ENCODE peak calls at places on chromosomes 4 and X, in ten cellular contexts. X, V, J, L, D, R, S, Y, N and H are unnamed samples.

GRCh38 chr4:2712261-2712842 is 43.8 kb downstream of the TNIP2 start:
- DNase-seq in R (no peak), V (no peak), N (no peak), S (no peak), D (no peak), L (peak), Y (peak), X (no peak), J (no peak), H (no peak)

GRCh38 chr4:185966549-185966948 is 102.4 kb upstream of the TLR3 start:
- DNase-seq in Y (no peak), R (no peak), N (no peak), X (no peak), V (no peak), L (no peak), S (no peak), J (no peak), D (no peak), H (no peak)

GRCh38 chr4:74451214-74451661 is 6.3 kb downstream of the AREG start:
- DNase-seq in D (no peak), L (no peak), J (no peak), R (no peak), V (no peak), Y (peak), X (no peak), S (no peak), N (peak), H (no peak)

GRCh38 chr4:17164656-17165055 is 266.2 kb upstream of the LDB2 start:
- DNase-seq in N (no peak), L (no peak), S (no peak), R (no peak), J (no peak), D (no peak), V (no peak), Y (peak), X (no peak), H (no peak)

GRCh38 chrX:48957477-48957826 is at the start of gene OTUD5:
- DNase-seq in X (peak), Y (no peak), D (no peak), N (no peak), V (peak), J (peak), S (peak), L (peak), R (peak), H (peak)

GRCh38 chr4:646460-646859 is 21.1 kb downstream of the PDE6B start:
- DNase-seq in L (peak), Y (no peak), V (no peak), R (no peak), J (no peak), D (no peak), S (no peak), X (no peak), N (no peak), H (no peak)

GRCh38 chrX:75623535-75623934 is 100.7 kb upstream of the ZDHHC15 start:
- DNase-seq in N (no peak), X (peak), V (no peak), J (no peak), D (no peak), Y (no peak), L (no peak), S (no peak), R (peak), H (no peak)

GRCh38 chr4:184447664-184448063 is 26.7 kb downstream of the IRF2 start:
- DNase-seq in X (no peak), L (no peak), D (peak), V (no peak), Y (no peak), J (no peak), S (no peak), N (no peak), R (no peak), H (no peak)

GRCh38 chrX:149825424-149825823 is 43.7 kb downstream of the MAGEA9 start:
- DNase-seq in Y (no peak), J (no peak), L (no peak), R (no peak), V (no peak), N (no peak), X (peak), D (no peak), S (peak), H (no peak)

DNA sequence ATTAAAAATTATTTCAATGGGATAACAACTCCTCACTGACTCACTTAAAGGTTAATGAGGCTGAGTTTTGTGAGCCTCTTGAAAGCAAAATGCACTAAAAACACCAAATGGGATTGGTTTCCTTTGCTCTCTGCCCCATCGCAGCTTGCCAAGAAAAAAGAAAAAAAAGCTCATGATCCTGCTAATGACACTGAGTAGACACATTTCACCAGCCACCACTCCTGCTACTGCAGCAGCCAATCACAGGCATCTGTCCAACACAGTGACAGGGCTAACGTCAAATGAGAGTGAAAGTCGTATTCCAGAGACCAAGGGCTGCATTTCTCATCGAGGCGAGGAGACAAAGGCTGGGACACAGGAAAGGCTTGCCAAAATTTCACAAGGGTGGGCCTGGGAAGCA is 5.2 kb downstream of the APBB2 start:
- DNase-seq in R (peak), V (no peak), L (no peak), J (no peak), S (no peak), N (no peak), Y (no peak), D (no peak), X (no peak), H (no peak)
- H3K27ac ChIP-seq in R (no peak), V (peak), L (no peak), J (no peak), S (no peak), N (peak), Y (no peak), D (peak), X (no peak), H (no peak)

DNA sequence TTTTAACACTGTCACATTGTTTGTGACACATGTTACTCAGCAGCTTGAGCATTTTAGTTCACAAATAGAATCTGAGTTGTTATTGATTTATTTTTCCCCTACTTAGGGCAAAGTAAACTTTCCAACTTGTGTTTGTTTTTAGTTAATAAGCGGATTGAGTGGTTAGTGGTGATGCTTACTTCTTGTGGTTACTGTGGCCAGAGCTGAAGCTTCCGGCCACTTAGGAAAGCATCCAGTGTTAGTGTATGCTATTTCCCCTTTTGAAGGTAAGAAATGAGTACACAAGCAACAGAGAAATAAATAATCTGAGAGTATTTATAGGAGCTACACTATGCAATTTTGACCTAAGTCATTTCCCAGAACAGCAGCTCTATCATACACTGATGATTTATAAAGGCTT is 2464.5 kb downstream of the PCDH7 start:
- DNase-seq in L (no peak), D (no peak), S (no peak), X (no peak), Y (peak), R (no peak), V (no peak), J (no peak), N (no peak), H (no peak)
- H3K27ac ChIP-seq in L (no peak), D (no peak), S (no peak), X (no peak), Y (no peak), R (no peak), V (no peak), J (no peak), N (no peak), H (no peak)

DNA sequence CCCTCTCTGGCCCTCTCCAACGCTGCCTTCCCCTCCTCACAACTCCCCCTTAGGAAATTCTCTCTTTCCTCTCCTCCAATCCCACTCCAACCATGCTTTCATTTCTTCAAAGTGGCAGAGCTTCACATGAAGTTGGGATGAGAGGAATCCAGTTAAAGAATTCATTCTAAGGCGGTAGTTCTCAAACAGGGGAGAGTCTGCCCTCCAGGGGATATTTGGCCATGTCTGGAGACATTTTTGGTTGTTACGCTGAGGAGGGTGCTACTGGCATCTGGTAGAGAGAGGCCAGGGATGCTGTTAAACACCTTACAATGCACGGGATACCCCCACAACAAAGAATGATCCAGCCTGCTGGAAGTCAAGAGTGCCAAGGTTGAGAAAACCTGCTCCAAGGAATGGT is 40.5 kb upstream of the PHKA2 start:
- DNase-seq in J (no peak), V (no peak), R (no peak), X (no peak), N (no peak), Y (no peak), S (no peak), L (no peak), D (no peak), H (no peak)
- H3K27ac ChIP-seq in J (no peak), V (no peak), R (no peak), X (no peak), N (no peak), Y (no peak), S (no peak), L (no peak), D (no peak), H (no peak)

GRCh38 chr4:181647396-181648107 is 595.6 kb upstream of the TENM3 start:
- DNase-seq in X (no peak), L (no peak), V (no peak), J (no peak), D (no peak), Y (peak), R (no peak), S (no peak), N (peak), H (no peak)
- H3K27ac ChIP-seq in X (no peak), L (no peak), V (no peak), J (no peak), D (no peak), Y (no peak), R (no peak), S (no peak), N (no peak), H (no peak)

GRCh38 chr4:81426770-81427604 is 44.7 kb downstream of the RASGEF1B start:
- DNase-seq in L (no peak), D (no peak), S (no peak), Y (no peak), R (no peak), X (no peak), V (no peak), J (no peak), N (peak), H (no peak)

GRCh38 chr4:81428002-81428401 is 43.7 kb downstream of the RASGEF1B start:
- DNase-seq in N (no peak), V (no peak), R (no peak), X (no peak), D (no peak), S (no peak), Y (no peak), J (no peak), L (no peak), H (no peak)

GRCh38 chr4:81429607-81430006 is 42.1 kb downstream of the RASGEF1B start:
- DNase-seq in V (no peak), R (no peak), S (no peak), L (no peak), X (no peak), D (no peak), N (no peak), Y (no peak), J (no peak), H (no peak)

GRCh38 chr4:81429031-81429430 is 42.7 kb downstream of the RASGEF1B start:
- DNase-seq in N (no peak), J (no peak), R (no peak), D (no peak), V (no peak), X (no peak), S (no peak), Y (no peak), L (no peak), H (no peak)

DNA sequence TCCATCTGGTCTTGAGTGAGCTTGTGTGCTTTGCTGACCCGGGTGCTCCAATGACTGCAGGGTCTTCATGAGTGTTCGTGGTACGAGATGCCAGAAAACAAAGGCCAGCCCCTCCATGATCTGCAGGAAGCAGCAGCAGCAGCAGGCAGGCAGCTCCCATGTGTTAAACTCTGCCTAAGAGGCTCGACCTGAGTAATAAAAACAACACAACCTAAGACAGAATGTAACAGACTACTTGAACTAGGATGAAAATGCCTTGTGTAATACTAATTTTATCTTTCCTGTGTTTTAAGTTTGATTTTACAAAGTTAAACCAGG is 44.1 kb downstream of the RASGEF1B start:
- DNase-seq in L (no peak), N (no peak), R (no peak), V (no peak), S (no peak), D (no peak), X (no peak), J (no peak), Y (no peak), H (no peak)
- H3K27ac ChIP-seq in L (no peak), N (peak), R (no peak), V (no peak), S (no peak), D (no peak), X (no peak), J (peak), Y (no peak), H (peak)

GRCh38 chr4:25702848-25703247 is 47.2 kb downstream of the SLC34A2 start:
- DNase-seq in V (peak), D (no peak), S (no peak), Y (peak), X (no peak), R (no peak), N (peak), L (no peak), J (peak), H (no peak)

GRCh38 chr4:25703731-25704388 is 48.2 kb downstream of the SLC34A2 start:
- DNase-seq in J (no peak), R (no peak), D (no peak), V (no peak), X (no peak), Y (no peak), N (peak), L (no peak), S (no peak), H (no peak)

DNA sequence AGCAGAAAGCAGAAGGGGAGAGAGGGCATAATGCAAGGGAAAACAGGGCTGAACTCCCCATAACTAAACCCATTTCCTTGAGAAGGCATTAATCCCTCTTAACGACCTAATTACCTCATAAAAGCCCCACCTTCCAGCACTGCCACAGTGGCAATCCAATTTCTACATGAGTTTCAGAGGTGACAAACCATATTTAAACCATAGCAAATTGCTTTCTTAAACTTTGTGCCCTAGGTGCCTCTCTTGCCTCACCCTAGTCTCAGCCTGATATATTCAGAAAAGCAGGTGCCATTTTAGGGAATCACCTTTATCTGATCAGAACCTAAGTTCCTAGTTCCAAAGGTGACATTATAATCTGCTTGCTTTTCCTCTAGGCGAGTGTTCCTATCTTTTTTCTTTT is 48.9 kb downstream of the SLC34A2 start:
- DNase-seq in L (no peak), X (no peak), J (no peak), Y (no peak), V (no peak), S (no peak), D (no peak), N (no peak), R (no peak), H (no peak)
- H3K27ac ChIP-seq in L (no peak), X (no peak), J (no peak), Y (no peak), V (no peak), S (no peak), D (no peak), N (no peak), R (peak), H (no peak)

GRCh38 chrX:150896632-150897031 is 1.8 kb downstream of the CD99L2 start:
- DNase-seq in Y (no peak), L (no peak), V (no peak), D (no peak), X (no peak), N (no peak), S (no peak), J (no peak), R (no peak), H (no peak)

GRCh38 chrX:150902434-150903109 is 4.1 kb upstream of the CD99L2 start:
- DNase-seq in N (no peak), S (no peak), R (no peak), D (no peak), Y (no peak), X (no peak), V (no peak), L (no peak), J (no peak), H (no peak)

GRCh38 chrX:150899191-150899757 is 806 bp upstream of the CD99L2 start:
- DNase-seq in V (peak), S (peak), L (peak), R (peak), N (peak), X (peak), D (peak), Y (peak), J (peak), H (peak)

GRCh38 chrX:150897371-150898319 is 823 bp downstream of the CD99L2 start:
- DNase-seq in N (peak), R (peak), J (no peak), D (no peak), X (peak), L (peak), S (peak), Y (peak), V (peak), H (peak)

DNA sequence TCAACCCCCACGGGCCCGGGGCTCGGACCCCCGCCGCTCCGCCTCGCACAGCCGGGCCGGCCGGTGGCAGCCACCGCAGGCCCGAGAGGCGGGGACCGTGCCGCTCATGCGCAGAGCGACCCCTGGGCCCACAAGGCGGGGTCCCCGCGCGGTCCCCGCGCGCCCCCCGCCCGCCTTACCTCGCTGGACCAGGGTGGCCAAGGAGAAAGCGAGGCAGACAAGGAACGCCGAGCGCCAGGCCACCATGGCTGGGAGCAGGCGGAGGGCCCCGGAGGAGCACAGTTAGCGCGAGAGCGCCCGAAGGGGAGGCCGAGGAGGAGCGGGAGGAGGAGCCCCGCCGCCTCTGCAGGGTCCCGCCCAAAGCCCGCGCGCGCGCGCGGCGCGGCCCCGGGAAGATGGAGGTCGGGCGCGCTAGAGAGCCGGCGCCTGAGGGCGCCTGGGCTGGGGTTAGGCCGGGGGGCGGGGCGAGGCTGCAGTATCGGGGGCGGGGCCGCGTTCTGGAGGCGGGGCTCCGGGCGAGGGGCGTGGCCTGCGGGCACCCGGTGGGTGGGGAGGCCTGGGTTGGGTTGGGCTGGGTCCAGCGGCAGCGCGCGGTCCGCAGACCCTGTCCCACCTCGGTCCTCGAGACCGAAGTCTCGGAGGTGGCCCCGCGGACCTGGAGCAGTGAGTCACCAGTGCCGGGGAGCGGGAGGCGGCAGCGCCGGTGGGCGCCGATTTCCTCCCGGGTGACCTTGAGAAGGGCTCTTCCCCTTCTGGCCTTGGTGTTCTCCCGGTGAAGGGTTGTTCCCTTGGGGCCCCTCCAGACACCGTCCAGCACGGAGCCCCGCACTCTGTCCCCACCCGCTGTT is at the start of gene CD99L2:
- DNase-seq in V (peak), Y (peak), R (peak), N (peak), J (peak), L (peak), S (peak), D (peak), X (peak), H (peak)
- H3K27ac ChIP-seq in V (peak), Y (peak), R (peak), N (peak), J (peak), L (peak), S (peak), D (peak), X (no peak), H (peak)

GRCh38 chr4:10403633-10404445 is 53.4 kb downstream of the ZNF518B start:
- DNase-seq in L (no peak), D (no peak), R (peak), Y (peak), J (no peak), X (peak), N (peak), V (no peak), S (no peak), H (no peak)
- H3K27ac ChIP-seq in L (no peak), D (no peak), R (no peak), Y (no peak), J (no peak), X (no peak), N (no peak), V (no peak), S (no peak), H (no peak)